ENCODE peak calls at places on chromosomes 16 and 17, in five cellular contexts. H is H1, W is IMR-90, E is K562, I is HepG2. G is an unnamed sample.

GRCh38 chr16:15907863-15908478 is 19.6 kb upstream of the CEP20 start:
- DNase-seq in I (peak), H (peak), E (peak), W (peak), G (peak)

GRCh38 chr16:66617728-66618127 is 13.2 kb downstream of the CMTM3 start:
- DNase-seq in E (peak), H (no peak), I (no peak), W (no peak), G (no peak)

GRCh38 chr17:64773836-64774761 is 112.0 kb upstream of the SMURF2 start:
- DNase-seq in E (peak), W (peak), I (peak), H (peak), G (peak)

GRCh38 chr17:72121164-72122001 is 563 bp downstream of the SOX9 start:
- DNase-seq in W (peak), I (no peak), E (no peak), H (peak), G (peak)

GRCh38 chr16:4067262-4068001 is 48.8 kb downstream of the ADCY9 start:
- DNase-seq in E (no peak), W (peak), I (peak), H (peak), G (no peak)

GRCh38 chr17:4301066-4301465 is 37.3 kb upstream of the ANKFY1 start:
- DNase-seq in E (no peak), W (no peak), H (no peak), I (no peak), G (no peak)

GRCh38 chr17:39402279-39402889 is 958 bp upstream of the FBXL20 start:
- DNase-seq in E (peak), H (peak), W (peak), I (peak), G (peak)

GRCh38 chr16:67490330-67491096 is 7.2 kb upstream of the AGRP start:
- DNase-seq in I (no peak), W (peak), E (no peak), H (no peak), G (no peak)

GRCh38 chr17:6061290-6061689 is 8.9 kb upstream of the WSCD1 start:
- DNase-seq in E (no peak), H (no peak), W (peak), I (peak), G (peak)

GRCh38 chr17:28982191-28982793 is 23.5 kb downstream of the SEZ6 start:
- DNase-seq in E (no peak), I (peak), H (no peak), W (peak), G (no peak)

GRCh38 chr17:80375186-80375585 is 39.8 kb upstream of the ENDOV start:
- DNase-seq in W (no peak), E (no peak), H (no peak), I (no peak), G (no peak)

GRCh38 chr16:88305176-88305575 is 77.6 kb upstream of the ZNF469 start:
- DNase-seq in I (no peak), W (no peak), E (no peak), H (no peak), G (no peak)

GRCh38 chr16:88785106-88785924 is at the start of gene PIEZO1:
- DNase-seq in W (peak), E (peak), H (no peak), I (no peak), G (peak)

GRCh38 chr16:65788434-65789147 is 577.9 kb upstream of the CDH5 start:
- DNase-seq in W (no peak), E (no peak), I (no peak), H (no peak), G (no peak)

GRCh38 chr17:76585649-76586593 is at the start of gene ST6GALNAC2:
- DNase-seq in I (peak), W (no peak), E (peak), H (peak), G (peak)

GRCh38 chr17:56812971-56813388 is 20.7 kb downstream of the C17orf67 start:
- DNase-seq in W (no peak), H (no peak), E (no peak), I (no peak), G (no peak)

GRCh38 chr17:21169496-21169895 is 42.7 kb downstream of the DHRS7B start:
- DNase-seq in W (no peak), I (no peak), H (no peak), E (no peak), G (no peak)

GRCh38 chr17:68587847-68588246 is 13.3 kb downstream of the FAM20A start:
- DNase-seq in E (no peak), H (no peak), W (no peak), I (no peak), G (no peak)

GRCh38 chr16:69494993-69495392 is 70.6 kb downstream of the CYB5B start:
- DNase-seq in I (peak), W (no peak), E (peak), H (peak), G (peak)

GRCh38 chr17:83155128-83156081 is 76.0 kb downstream of the METRNL start:
- DNase-seq in I (no peak), E (no peak), H (no peak), W (peak), G (no peak)

GRCh38 chr17:3260600-3260999 is 37.6 kb downstream of the OR3A1 start:
- DNase-seq in H (no peak), W (no peak), E (no peak), I (no peak), G (no peak)

GRCh38 chr16:10961231-10961630 is 16.9 kb downstream of the CLEC16A start:
- DNase-seq in I (no peak), E (no peak), W (peak), H (no peak), G (no peak)

GRCh38 chr17:62051053-62051452 is 14.0 kb downstream of the MED13 start:
- DNase-seq in I (peak), H (no peak), W (no peak), E (no peak), G (no peak)

GRCh38 chr16:7967986-7968509 is 622.3 kb downstream of the TMEM114 start:
- DNase-seq in E (no peak), H (no peak), I (no peak), W (no peak), G (no peak)

GRCh38 chr16:2470603-2471015 is 488 bp upstream of the NTN3 start:
- DNase-seq in H (no peak), I (no peak), E (no peak), W (no peak), G (peak)

GRCh38 chr17:47618416-47618815 is 31.3 kb upstream of the KPNB1 start:
- DNase-seq in H (no peak), E (no peak), I (peak), W (peak), G (peak)

GRCh38 chr16:68739964-68740627 is 3.0 kb downstream of the CDH1 start:
- DNase-seq in W (no peak), H (no peak), E (no peak), I (peak), G (peak)

GRCh38 chr16:85421338-85422123 is 191.6 kb upstream of the GSE1 start:
- DNase-seq in H (peak), I (no peak), W (no peak), E (no peak), G (no peak)

GRCh38 chr16:85417156-85417860 is 195.8 kb upstream of the GSE1 start:
- DNase-seq in E (no peak), W (no peak), H (peak), I (no peak), G (no peak)

GRCh38 chr16:85420501-85421337 is 192.4 kb upstream of the GSE1 start:
- DNase-seq in H (peak), E (peak), W (peak), I (peak), G (peak)

GRCh38 chr16:85419503-85420408 is 193.4 kb upstream of the GSE1 start:
- DNase-seq in E (no peak), W (no peak), H (peak), I (no peak), G (no peak)

GRCh38 chr16:85418978-85419491 is 194.1 kb upstream of the GSE1 start:
- DNase-seq in E (no peak), W (no peak), I (no peak), H (peak), G (no peak)
- TF ChIP-seq MAFK in E (no peak), W (no peak), I (no peak), H (no peak), G (no peak)

GRCh38 chr16:80824623-80825364 is 20.4 kb upstream of the CDYL2 start:
- DNase-seq in I (peak), H (no peak), W (peak), E (peak), G (peak)
- TF ChIP-seq MAFK in I (no peak), H (no peak), W (no peak), E (no peak), G (no peak)

DNA sequence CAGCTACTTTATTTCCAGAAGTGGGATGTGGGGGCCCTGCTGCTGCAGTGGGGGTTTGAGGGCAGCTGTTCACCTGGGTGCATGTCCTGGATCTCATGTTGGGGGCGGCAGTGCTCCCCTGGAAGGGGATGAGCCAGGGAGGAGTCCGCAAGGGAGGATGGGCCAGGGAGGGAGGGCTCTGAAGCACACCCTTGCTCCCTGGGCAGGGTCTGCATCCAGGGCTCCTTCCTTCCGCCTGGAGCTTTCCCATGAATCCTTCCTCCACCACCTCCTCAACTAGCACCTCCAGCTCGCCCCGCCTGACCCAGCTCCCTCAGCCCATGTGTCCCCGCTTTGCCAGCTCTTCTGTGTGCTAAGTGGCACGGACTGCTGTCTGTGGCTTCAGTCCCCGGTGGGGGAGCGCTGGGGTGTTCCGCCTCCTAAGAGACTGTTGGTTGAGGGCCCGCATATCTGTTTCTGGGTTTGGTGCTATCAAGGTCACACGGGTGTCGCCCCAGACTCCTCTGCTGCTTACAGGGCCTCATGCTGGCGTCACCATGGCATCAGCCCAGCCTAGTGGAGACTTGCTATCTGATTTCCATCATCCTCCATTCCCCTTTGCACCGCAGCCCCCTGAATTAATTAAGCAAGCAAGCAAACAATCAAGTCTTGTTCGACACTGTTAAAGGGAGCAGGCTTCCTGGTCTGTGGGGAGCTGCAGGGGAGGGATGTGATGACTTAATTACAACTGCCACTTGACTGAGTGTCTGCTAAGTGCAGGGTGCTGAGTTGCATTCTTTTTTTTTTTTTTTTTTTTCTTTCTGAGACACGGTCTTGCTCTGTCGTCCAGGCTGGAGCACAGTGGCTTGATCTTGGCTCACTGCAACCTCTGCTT is 71.8 kb downstream of the PRKCA start:
- DNase-seq in E (peak), I (no peak), W (no peak), H (no peak), G (no peak)
- TF ChIP-seq MAFK in E (no peak), I (no peak), W (no peak), H (no peak), G (no peak)

DNA sequence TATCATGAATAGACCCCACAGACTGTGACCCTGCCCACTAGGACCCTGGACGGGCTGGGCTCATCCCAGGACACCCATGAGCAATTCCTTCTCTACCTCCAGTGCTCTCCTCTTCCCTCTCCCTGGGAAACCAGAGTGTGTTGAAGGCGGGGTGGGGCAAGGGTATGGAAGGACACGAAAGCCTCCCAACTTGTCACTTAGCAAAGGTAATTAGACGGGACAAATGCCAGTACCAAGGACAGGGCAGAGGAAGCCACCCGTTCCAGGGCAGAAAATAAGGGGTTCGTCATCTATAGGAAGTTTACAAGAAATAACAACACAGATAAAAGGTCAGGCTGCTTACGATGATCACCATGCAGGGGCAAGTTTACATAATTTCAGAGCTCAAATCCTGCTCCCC is 4.9 kb upstream of the EPX start:
- DNase-seq in E (no peak), H (no peak), I (no peak), W (no peak), G (no peak)
- TF ChIP-seq MAFK in E (no peak), H (no peak), I (no peak), W (no peak), G (no peak)